ENCODE peak calls at places on chromosomes 5 and 9, in eight cellular contexts. B, W, G, Q, K, O, A and R are unnamed samples.

GRCh38 chr5:55934117-55934613 is 60.6 kb downstream of the IL6ST start:
- DNase-seq in B (peak; percentile 8), O (no peak), A (no peak), Q (no peak), W (no peak), K (no peak), G (no peak), R (no peak)

GRCh38 chr5:127068771-127069330 is 4.5 kb downstream of the C5orf63 start:
- DNase-seq in W (peak; percentile 14), K (no peak), O (no peak), G (no peak), B (peak; percentile 51), A (no peak), Q (no peak), R (no peak)

GRCh38 chr5:179791881-179792611 is 1.7 kb upstream of the LTC4S start:
- DNase-seq in Q (no peak), O (no peak), A (no peak), W (no peak), B (no peak), G (no peak), K (no peak), R (no peak)

GRCh38 chr5:95712347-95712958 is 18.7 kb upstream of the RHOBTB3 start:
- DNase-seq in K (peak; percentile 97), Q (no peak), A (peak; percentile 57), G (no peak), O (no peak), W (no peak), B (peak; percentile 100), R (peak; percentile 38)

GRCh38 chr5:152106571-152106970 is 181.9 kb upstream of the GLRA1 start:
- DNase-seq in O (no peak), B (no peak), Q (no peak), K (no peak), G (no peak), A (no peak), W (no peak), R (no peak)

GRCh38 chr5:91359957-91360609 is 23.0 kb downstream of the ARRDC3 start:
- DNase-seq in G (no peak), Q (no peak), A (no peak), O (no peak), K (no peak), B (peak; percentile 58), W (no peak), R (no peak)

GRCh38 chr5:39765381-39765780 is 340.6 kb upstream of the DAB2 start:
- DNase-seq in K (no peak), O (no peak), A (no peak), W (no peak), Q (no peak), B (peak; percentile 37), G (no peak), R (no peak)

GRCh38 chr9:131833906-131834305 is 94.0 kb upstream of the RAPGEF1 start:
- DNase-seq in W (no peak), K (no peak), B (peak; percentile 25), O (no peak), A (no peak), Q (no peak), G (no peak), R (no peak)

GRCh38 chr5:150333400-150333799 is 24.1 kb upstream of the TCOF1 start:
- DNase-seq in O (no peak), W (no peak), B (no peak), A (no peak), K (no peak), G (no peak), Q (no peak), R (no peak)

GRCh38 chr9:27595733-27596132 is 22.5 kb upstream of the C9orf72 start:
- DNase-seq in O (no peak), Q (no peak), G (no peak), A (no peak), B (no peak), K (no peak), W (no peak), R (peak; percentile 20)

GRCh38 chr9:105357937-105358336 is 89.9 kb upstream of the FSD1L start:
- DNase-seq in G (no peak), A (no peak), W (no peak), K (no peak), B (no peak), Q (no peak), O (no peak), R (no peak)

GRCh38 chr5:82793808-82794419 is 283.3 kb downstream of the TMEM167A start:
- DNase-seq in O (no peak), W (peak; percentile 3), G (no peak), B (peak; percentile 28), A (peak; percentile 4), K (peak; percentile 26), Q (no peak), R (peak; percentile 78)

GRCh38 chr9:117180896-117181456 is 233.9 kb downstream of the ASTN2 start:
- DNase-seq in W (no peak), B (no peak), K (no peak), A (no peak), G (no peak), O (no peak), Q (no peak), R (no peak)

GRCh38 chr5:35136386-35136785 is 88.6 kb upstream of the AGXT2 start:
- DNase-seq in O (no peak), G (no peak), K (no peak), A (peak; percentile 63), B (peak; percentile 99), W (no peak), Q (no peak), R (no peak)

GRCh38 chr9:69485466-69485865 is 160.5 kb downstream of the ENTREP1 start:
- DNase-seq in G (no peak), B (no peak), Q (no peak), O (no peak), A (no peak), W (no peak), K (no peak), R (no peak)

GRCh38 chr9:6498982-6499381 is 86.0 kb downstream of the UHRF2 start:
- DNase-seq in K (no peak), G (no peak), O (no peak), A (peak; percentile 29), W (no peak), Q (no peak), B (no peak), R (no peak)

GRCh38 chr5:39599721-39600431 is 175.1 kb upstream of the DAB2 start:
- DNase-seq in A (peak; percentile 43), W (no peak), K (peak; percentile 24), G (no peak), B (peak; percentile 46), Q (peak; percentile 56), O (no peak), R (peak; percentile 24)

GRCh38 chr5:139108056-139108811 is 89.9 kb downstream of the SIL1 start:
- DNase-seq in A (peak; percentile 44), K (no peak), O (no peak), G (no peak), W (no peak), B (no peak), Q (peak; percentile 76), R (no peak)

GRCh38 chr9:134963546-134963945 is 45.8 kb upstream of the FCN1 start:
- DNase-seq in Q (no peak), K (no peak), O (no peak), A (no peak), W (no peak), G (no peak), B (no peak), R (no peak)

GRCh38 chr9:12775963-12776774 is 1.3 kb downstream of the LURAP1L start:
- DNase-seq in O (no peak), K (peak; percentile 57), B (peak; percentile 91), G (no peak), A (peak; percentile 75), W (peak; percentile 79), Q (peak; percentile 95), R (peak; percentile 85)

GRCh38 chr5:32127759-32128158 is 46.4 kb downstream of the GOLPH3 start:
- DNase-seq in O (no peak), K (no peak), G (no peak), W (no peak), B (no peak), Q (no peak), A (no peak), R (peak; percentile 19)

GRCh38 chr5:55706230-55706629 is 5.9 kb downstream of the SLC38A9 start:
- DNase-seq in B (no peak), O (no peak), W (no peak), Q (no peak), K (no peak), A (no peak), G (no peak), R (no peak)

GRCh38 chr5:154302181-154302580 is 111.6 kb downstream of the GALNT10 start:
- DNase-seq in O (no peak), W (peak; percentile 30), G (no peak), A (no peak), Q (no peak), K (no peak), B (no peak), R (no peak)

GRCh38 chr9:15915711-15916110 is 362.9 kb downstream of the CCDC171 start:
- DNase-seq in W (no peak), K (no peak), O (no peak), A (no peak), G (no peak), Q (no peak), B (peak; percentile 8), R (no peak)

GRCh38 chr5:170293273-170293672 is 4.3 kb downstream of the LCP2 start:
- DNase-seq in Q (no peak), A (no peak), B (no peak), O (no peak), W (no peak), G (peak; percentile 97), K (no peak), R (no peak)

GRCh38 chr9:94745806-94746540 is 19.5 kb downstream of the AOPEP start:
- DNase-seq in B (no peak), O (no peak), A (no peak), W (no peak), G (no peak), K (no peak), Q (no peak), R (no peak)

GRCh38 chr9:77731008-77731698 is 83.0 kb upstream of the GNA14 start:
- DNase-seq in A (no peak), O (no peak), W (no peak), K (no peak), Q (no peak), B (no peak), G (no peak), R (no peak)

GRCh38 chr9:127025042-127025441 is 97.4 kb downstream of the ANGPTL2 start:
- DNase-seq in G (no peak), A (no peak), B (no peak), K (no peak), W (no peak), Q (no peak), O (no peak), R (no peak)

GRCh38 chr9:132630811-132631210 is 39.0 kb downstream of the DDX31 start:
- DNase-seq in B (no peak), W (no peak), O (no peak), A (no peak), K (no peak), Q (no peak), G (no peak), R (no peak)

GRCh38 chr5:6820851-6821479 is 107.7 kb downstream of the TENT4A start:
- DNase-seq in O (peak; percentile 39), G (no peak), W (peak; percentile 89), A (peak; percentile 30), K (peak; percentile 27), B (no peak), Q (peak; percentile 98), R (peak; percentile 80)

GRCh38 chr5:80579050-80579449 is 9.0 kb upstream of the ANKRD34B start:
- DNase-seq in B (no peak), G (no peak), Q (no peak), K (no peak), A (no peak), O (no peak), W (no peak), R (no peak)

GRCh38 chr5:137372386-137373160 is 126.6 kb downstream of the SPOCK1 start:
- DNase-seq in K (no peak), G (no peak), O (no peak), Q (no peak), W (no peak), A (no peak), B (peak; percentile 92), R (no peak)

GRCh38 chr5:38237681-38238080 is 20.7 kb upstream of the EGFLAM start:
- DNase-seq in O (no peak), G (no peak), A (no peak), Q (no peak), B (no peak), K (no peak), W (no peak), R (no peak)

GRCh38 chr9:79220246-79220645 is 351.5 kb upstream of the TLE4 start:
- DNase-seq in K (no peak), B (no peak), G (no peak), Q (no peak), O (no peak), A (no peak), W (no peak), R (no peak)